ENCODE peak calls at places on chromosomes 2 and 18, in ten cellular contexts. Q is cardiac muscle cell, M is A549, D is GM23248, Y is GM12878, G is tibial artery, S is endodermal cell, W is adipocyte, N is ovary, J is heart right ventricle. R is an unnamed sample.

GRCh38 chr2:237732790-237733349 is 65.7 kb upstream of the RBM44 start:
- DNase-seq in Q (no peak), M (no peak), D (no peak), Y (no peak), G (peak; percentile 84), S (peak; percentile 65), W (peak; percentile 21), N (peak; percentile 47), J (peak; percentile 56), R (peak; percentile 23)

GRCh38 chr18:35585608-35586007 is 4.1 kb downstream of the GALNT1 start:
- DNase-seq in Q (no peak), M (no peak), D (no peak), Y (no peak), G (no peak), S (no peak), W (no peak), N (no peak), J (no peak), R (no peak)

GRCh38 chr2:236105955-236106607 is 62.1 kb downstream of the GBX2 start:
- DNase-seq in Q (no peak), M (no peak), D (no peak), Y (no peak), G (no peak), S (no peak), W (no peak), N (no peak), J (no peak), R (no peak)

GRCh38 chr2:202387608-202388342 is 11.6 kb downstream of the BMPR2 start:
- DNase-seq in Q (peak; percentile 72), M (no peak), D (peak; percentile 32), Y (no peak), G (no peak), S (no peak), W (peak; percentile 51), N (no peak), J (no peak), R (no peak)

GRCh38 chr2:215771241-215771640 is 242.1 kb downstream of the MREG start:
- DNase-seq in Q (no peak), M (no peak), D (no peak), Y (no peak), G (no peak), S (no peak), W (no peak), N (no peak), J (no peak), R (no peak)

GRCh38 chr2:23419171-23420090 is 34.5 kb downstream of the KLHL29 start:
- DNase-seq in Q (no peak), M (no peak), D (peak; percentile 86), Y (no peak), G (peak; percentile 64), S (no peak), W (no peak), N (no peak), J (no peak), R (peak; percentile 8)

GRCh38 chr2:12265646-12266045 is 451.1 kb upstream of the TRIB2 start:
- DNase-seq in Q (no peak), M (no peak), D (no peak), Y (no peak), G (no peak), S (no peak), W (no peak), N (no peak), J (no peak), R (no peak)

GRCh38 chr2:212173331-212173730 is 365.3 kb downstream of the ERBB4 start:
- DNase-seq in Q (no peak), M (no peak), D (no peak), Y (no peak), G (no peak), S (no peak), W (no peak), N (no peak), J (no peak), R (no peak)

GRCh38 chr2:100752628-100753333 is 67.2 kb upstream of the NPAS2 start:
- DNase-seq in Q (peak; percentile 93), M (peak; percentile 40), D (peak; percentile 89), Y (no peak), G (no peak), S (no peak), W (peak; percentile 94), N (no peak), J (no peak), R (no peak)

GRCh38 chr2:96897491-96898134 is 27.7 kb upstream of the SEMA4C start:
- DNase-seq in Q (peak; percentile 46), M (no peak), D (peak; percentile 44), Y (no peak), G (no peak), S (no peak), W (no peak), N (no peak), J (no peak), R (no peak)

GRCh38 chr18:62634471-62634870 is 80.9 kb upstream of the PHLPP1 start:
- DNase-seq in Q (no peak), M (no peak), D (peak; percentile 81), Y (no peak), G (no peak), S (no peak), W (no peak), N (no peak), J (no peak), R (no peak)

GRCh38 chr2:45932278-45932975 is 281.0 kb downstream of the PRKCE start:
- DNase-seq in Q (peak; percentile 53), M (no peak), D (peak; percentile 87), Y (no peak), G (no peak), S (no peak), W (peak; percentile 16), N (no peak), J (no peak), R (no peak)

GRCh38 chr2:66888791-66889631 is 454.1 kb downstream of the MEIS1 start:
- DNase-seq in Q (peak; percentile 98), M (no peak), D (peak; percentile 96), Y (no peak), G (no peak), S (no peak), W (peak; percentile 87), N (no peak), J (no peak), R (no peak)

GRCh38 chr2:188412190-188412589 is 120.5 kb downstream of the GULP1 start:
- DNase-seq in Q (no peak), M (no peak), D (no peak), Y (no peak), G (no peak), S (no peak), W (no peak), N (no peak), J (no peak), R (no peak)

GRCh38 chr2:128057334-128057733 is 29.5 kb upstream of the SAP130 start:
- DNase-seq in Q (peak; percentile 2), M (no peak), D (no peak), Y (no peak), G (no peak), S (no peak), W (no peak), N (no peak), J (no peak), R (no peak)

GRCh38 chr2:42248846-42249245 is 79.7 kb downstream of the EML4 start:
- DNase-seq in Q (no peak), M (no peak), D (no peak), Y (no peak), G (no peak), S (no peak), W (no peak), N (no peak), J (no peak), R (no peak)

GRCh38 chr2:126769118-126769517 is 113.2 kb downstream of the GYPC start:
- DNase-seq in Q (no peak), M (no peak), D (no peak), Y (no peak), G (peak; percentile 16), S (peak; percentile 62), W (no peak), N (no peak), J (no peak), R (no peak)

GRCh38 chr18:26457611-26458350 is 90.6 kb downstream of the KCTD1 start:
- DNase-seq in Q (no peak), M (no peak), D (no peak), Y (no peak), G (no peak), S (peak; percentile 94), W (no peak), N (no peak), J (no peak), R (peak; percentile 37)

GRCh38 chr2:173249661-173250641 is 104.7 kb upstream of the CDCA7 start:
- DNase-seq in Q (no peak), M (no peak), D (no peak), Y (no peak), G (no peak), S (no peak), W (no peak), N (no peak), J (no peak), R (peak; percentile 70)
- H3K9me3 ChIP-seq in Q (no peaks in the 10 kb centered on the region), M (no peaks in the 10 kb centered on the region), D (no peaks in the 10 kb centered on the region), Y (no peaks in the 10 kb centered on the region), G (no peaks in the 10 kb centered on the region), S (no peaks in the 10 kb centered on the region), W (no peaks in the 10 kb centered on the region), N (no peaks in the 10 kb centered on the region), J (no peaks in the 10 kb centered on the region), R (no peaks in the 10 kb centered on the region)

DNA sequence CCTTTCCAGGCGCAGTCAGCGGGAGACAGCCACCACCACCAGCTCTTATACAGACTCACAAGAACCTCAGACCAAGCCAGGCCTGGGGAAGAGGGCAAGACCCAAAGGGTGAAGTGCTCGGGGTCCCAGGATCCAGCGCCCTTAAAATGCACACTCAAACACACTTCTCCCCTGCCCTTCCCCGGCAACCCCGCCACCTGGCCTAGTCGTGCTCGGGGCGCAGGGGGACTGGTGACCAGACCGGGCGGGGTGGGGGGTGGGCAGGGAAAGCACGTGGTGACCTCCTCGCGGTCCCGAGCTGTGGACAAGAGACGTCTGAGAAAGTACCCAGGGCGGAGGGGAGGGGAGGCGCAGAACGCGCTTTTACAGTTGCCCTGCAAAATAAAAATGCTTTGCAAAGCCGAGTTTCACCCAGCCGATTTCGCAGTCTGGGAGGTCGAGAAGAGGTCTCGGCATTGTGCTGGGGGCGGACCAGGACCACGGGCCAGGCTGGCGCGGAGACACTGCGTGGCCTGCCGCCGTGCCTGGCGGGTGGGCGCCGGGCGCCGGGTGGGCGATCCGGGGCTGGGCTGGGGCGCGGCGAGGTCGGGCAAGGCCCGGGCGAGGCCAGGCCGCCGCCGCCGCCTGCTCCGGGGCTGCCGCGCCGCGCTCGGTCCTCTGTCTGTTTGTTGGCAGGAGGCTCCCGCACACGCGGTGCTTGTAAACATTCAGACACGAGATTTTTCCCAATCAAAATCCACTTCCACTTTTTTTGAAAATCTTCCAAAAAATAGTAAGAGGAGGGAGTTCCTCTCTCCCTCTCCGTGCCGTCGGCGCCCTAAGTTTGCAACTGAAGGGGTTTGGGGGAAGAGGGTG is 2.0 kb downstream of the BCL11A start:
- DNase-seq in Q (peak; percentile 70), M (no peak), D (peak; percentile 79), Y (no peak), G (no peak), S (peak; percentile 85), W (peak; percentile 75), N (no peak), J (peak; percentile 41), R (peak; percentile 64)
- H3K4me1 ChIP-seq in Q (peaks cover 8% of the 10 kb centered on the region), M (peaks cover 37% of the 10 kb centered on the region), D (peaks cover 8% of the 10 kb centered on the region), Y (peaks cover 7% of the 10 kb centered on the region), G (peaks cover 70% of the 10 kb centered on the region), S (no peaks in the 10 kb centered on the region), W (peaks cover 22% of the 10 kb centered on the region), N (peaks cover 4% of the 10 kb centered on the region), J (peaks cover 78% of the 10 kb centered on the region), R (peaks cover 26% of the 10 kb centered on the region)

GRCh38 chr2:1227289-1227900 is 185.9 kb upstream of the TPO start:
- DNase-seq in Q (no peak), M (no peak), D (no peak), Y (no peak), G (no peak), S (no peak), W (no peak), N (no peak), J (peak; percentile 68), R (no peak)
- H3K9me3 ChIP-seq in Q (no peaks in the 10 kb centered on the region), M (no peaks in the 10 kb centered on the region), D (no peaks in the 10 kb centered on the region), Y (no peaks in the 10 kb centered on the region), G (no peaks in the 10 kb centered on the region), S (no peaks in the 10 kb centered on the region), W (no peaks in the 10 kb centered on the region), N (no peaks in the 10 kb centered on the region), J (no peaks in the 10 kb centered on the region), R (no peaks in the 10 kb centered on the region)

GRCh38 chr2:26119521-26119920 is 53.4 kb upstream of the GAREM2 start:
- DNase-seq in Q (no peak), M (no peak), D (no peak), Y (no peak), G (no peak), S (no peak), W (no peak), N (no peak), J (no peak), R (no peak)
- H3K4me1 ChIP-seq in Q (no peaks in the 10 kb centered on the region), M (peaks cover under 1% of the 10 kb centered on the region), D (no peaks in the 10 kb centered on the region), Y (no peaks in the 10 kb centered on the region), G (peaks cover 5% of the 10 kb centered on the region), S (no peaks in the 10 kb centered on the region), W (no peaks in the 10 kb centered on the region), N (no peaks in the 10 kb centered on the region), J (peaks cover 47% of the 10 kb centered on the region), R (no peaks in the 10 kb centered on the region)

R was measured in HAP-1.